ENCODE peak calls at places on chromosomes 5 and 9, in four cellular contexts. V is germinal center; W is stimulated activated CD8-positive, alpha-beta memory T cell treated with anti-CD3 and anti-CD28 coated beads, Interleukin-12 subunit alpha, Interleukin-12 subunit beta, amount 100 ng/mL, for 4 hours; X is MM.1S. R is an unnamed sample.

GRCh38 chr5:14775857-14776256 is 95.7 kb downstream of the ANKH start:
- DNase-seq in V (no peak), W (no peak), X (no peak), R (no peak)

GRCh38 chr5:133297293-133297692 is 245.5 kb downstream of the HSPA4 start:
- DNase-seq in V (no peak), W (no peak), X (no peak), R (no peak)

GRCh38 chr5:167582263-167582662 is 709.2 kb upstream of the WWC1 start:
- DNase-seq in V (no peak), W (no peak), X (no peak), R (no peak)

GRCh38 chr5:66769839-66770617 is 173.8 kb downstream of the MAST4 start:
- DNase-seq in V (no peak), W (no peak), X (no peak), R (no peak)

GRCh38 chr5:149466457-149466972 is 84.7 kb downstream of the CSNK1A1 start:
- DNase-seq in V (no peak), W (no peak), X (no peak), R (no peak)

GRCh38 chr5:61299254-61299653 is 32.8 kb upstream of the ZSWIM6 start:
- DNase-seq in V (no peak), W (no peak), X (no peak), R (no peak)

GRCh38 chr9:128716581-128717254 is 7.2 kb downstream of the ZDHHC12 start:
- DNase-seq in V (no peak), W (no peak), X (no peak), R (no peak)

GRCh38 chr9:131500377-131500776 is 2.3 kb upstream of the POMT1 start:
- DNase-seq in V (no peak), W (peak), X (peak), R (no peak)

GRCh38 chr9:801399-802071 is 40.0 kb upstream of the DMRT1 start:
- DNase-seq in V (no peak), W (no peak), X (no peak), R (no peak)

GRCh38 chr5:116135344-116135743 is 50.5 kb downstream of the COMMD10 start:
- DNase-seq in V (no peak), W (no peak), X (peak), R (peak)

GRCh38 chr5:1182633-1183423 is 18.6 kb upstream of the SLC6A19 start:
- DNase-seq in V (no peak), W (no peak), X (no peak), R (no peak)

GRCh38 chr5:178207183-178207916 is 3.0 kb downstream of the HNRNPAB start:
- DNase-seq in V (no peak), W (no peak), X (no peak), R (no peak)

GRCh38 chr9:135227641-135228251 is 140.3 kb downstream of the OLFM1 start:
- DNase-seq in V (no peak), W (no peak), X (no peak), R (no peak)

GRCh38 chr9:7316967-7317366 is 482.6 kb downstream of the DMAC1 start:
- DNase-seq in V (no peak), W (no peak), X (no peak), R (no peak)

GRCh38 chr9:133640580-133641395 is 4.6 kb downstream of the DBH start:
- DNase-seq in V (no peak), W (no peak), X (no peak), R (no peak)

GRCh38 chr9:82091610-82092009 is 103.0 kb downstream of the SPATA31D1 start:
- DNase-seq in V (peak), W (no peak), X (no peak), R (peak)

GRCh38 chr5:122773615-122774014 is 1.3 kb upstream of the SNX2 start:
- DNase-seq in V (no peak), W (no peak), X (no peak), R (no peak)

GRCh38 chr5:91162534-91163381 is 220.4 kb downstream of the ARRDC3 start:
- DNase-seq in V (no peak), W (peak), X (peak), R (peak)

GRCh38 chr9:89549031-89549644 is 51.2 kb upstream of the SEMA4D start:
- DNase-seq in V (peak), W (peak), X (peak), R (peak)

GRCh38 chr5:173727839-173728778 is 111.7 kb upstream of the BOD1 start:
- DNase-seq in V (no peak), W (no peak), X (no peak), R (no peak)

GRCh38 chr5:56112526-56113121 is 117.9 kb upstream of the IL6ST start:
- DNase-seq in V (no peak), W (no peak), X (no peak), R (no peak)

GRCh38 chr5:180126716-180127681 is 55.4 kb upstream of the RNF130 start:
- DNase-seq in V (peak), W (peak), X (no peak), R (peak)

GRCh38 chr5:141839015-141839513 is 39.1 kb downstream of the PCDH1 start:
- DNase-seq in V (no peak), W (no peak), X (peak), R (no peak)

R was measured in GM13977.